ENCODE peak calls at places on chromosome 16, in eight cellular contexts. J is sciatic nerve; K is CD8-positive, alpha-beta memory T cell; H is effector memory CD4-positive, alpha-beta T cell; L is kidney epithelial cell; Q is activated gamma-delta T cell treated with Interleukin-2 at 50 U/mL for 16 hours; A is transverse colon; Z is epithelial cell of esophagus. X is an unnamed sample.

GRCh38 chr16:81547194-81547918 is 102.7 kb downstream of the CMIP start:
- DNase-seq in J (no peak), K (no peak), H (no peak), L (no peak), Q (no peak), A (no peak), Z (no peak), X (no peak)

GRCh38 chr16:6105115-6105514 is 1007.5 kb upstream of the EEF2KMT start:
- DNase-seq in J (no peak), K (no peak), H (no peak), L (no peak), Q (no peak), A (no peak), Z (peak; percentile 36), X (no peak)

GRCh38 chr16:50462793-50463507 is 85.2 kb upstream of the NKD1 start:
- DNase-seq in J (peak; percentile 38), K (no peak), H (no peak), L (no peak), Q (no peak), A (no peak), Z (no peak), X (no peak)

GRCh38 chr16:4021070-4021779 is 95.0 kb downstream of the ADCY9 start:
- DNase-seq in J (no peak), K (no peak), H (no peak), L (peak; percentile 55), Q (no peak), A (peak; percentile 87), Z (peak; percentile 92), X (no peak)

GRCh38 chr16:66198641-66199040 is 167.8 kb upstream of the CDH5 start:
- DNase-seq in J (no peak), K (no peak), H (no peak), L (no peak), Q (no peak), A (no peak), Z (no peak), X (no peak)

GRCh38 chr16:15477802-15478201 is 43.4 kb downstream of the BMERB1 start:
- DNase-seq in J (no peak), K (no peak), H (no peak), L (no peak), Q (no peak), A (no peak), Z (no peak), X (no peak)

GRCh38 chr16:2691491-2692248 is 9.3 kb downstream of the KCTD5 start:
- DNase-seq in J (no peak), K (no peak), H (no peak), L (no peak), Q (no peak), A (no peak), Z (no peak), X (no peak)

GRCh38 chr16:85451646-85452363 is 161.3 kb upstream of the GSE1 start:
- DNase-seq in J (no peak), K (no peak), H (no peak), L (no peak), Q (no peak), A (no peak), Z (no peak), X (no peak)

GRCh38 chr16:14302031-14302398 is 230.9 kb downstream of the MRTFB start:
- DNase-seq in J (peak; percentile 74), K (no peak), H (no peak), L (no peak), Q (no peak), A (peak; percentile 59), Z (peak; percentile 79), X (peak; percentile 58)

GRCh38 chr16:28567292-28567691 is 13.6 kb downstream of the SGF29 start:
- DNase-seq in J (no peak), K (no peak), H (no peak), L (no peak), Q (no peak), A (no peak), Z (no peak), X (no peak)

GRCh38 chr16:12503201-12503600 is 300.5 kb downstream of the CPPED1 start:
- DNase-seq in J (no peak), K (no peak), H (no peak), L (no peak), Q (no peak), A (no peak), Z (no peak), X (no peak)

GRCh38 chr16:84321932-84322331 is 27.3 kb downstream of the WFDC1 start:
- DNase-seq in J (no peak), K (no peak), H (no peak), L (no peak), Q (no peak), A (no peak), Z (no peak), X (no peak)

GRCh38 chr16:73457851-73458250 is 409.9 kb upstream of the ZFHX3 start:
- DNase-seq in J (no peak), K (no peak), H (no peak), L (no peak), Q (no peak), A (no peak), Z (no peak), X (no peak)

GRCh38 chr16:74592847-74593246 is 14.1 kb downstream of the GLG1 start:
- DNase-seq in J (no peak), K (no peak), H (no peak), L (no peak), Q (no peak), A (no peak), Z (no peak), X (no peak)

GRCh38 chr16:84239910-84240309 is at the start of gene KCNG4:
- DNase-seq in J (no peak), K (no peak), H (no peak), L (no peak), Q (no peak), A (no peak), Z (no peak), X (no peak)

GRCh38 chr16:54602666-54603065 is 316.1 kb upstream of the IRX3 start:
- DNase-seq in J (no peak), K (no peak), H (no peak), L (no peak), Q (no peak), A (no peak), Z (no peak), X (no peak)

GRCh38 chr16:29784901-29785500 is 5.5 kb upstream of the KIF22 start:
- DNase-seq in J (peak; percentile 87), K (peak; percentile 55), H (peak; percentile 56), L (no peak), Q (peak; percentile 75), A (peak; percentile 69), Z (peak; percentile 52), X (no peak)

GRCh38 chr16:85600905-85601639 is 12.1 kb upstream of the GSE1 start:
- DNase-seq in J (no peak), K (no peak), H (no peak), L (no peak), Q (no peak), A (no peak), Z (no peak), X (no peak)

GRCh38 chr16:85276258-85276657 is 164.0 kb upstream of the CIBAR2 start:
- DNase-seq in J (no peak), K (no peak), H (no peak), L (no peak), Q (no peak), A (no peak), Z (no peak), X (no peak)

GRCh38 chr16:50594332-50595260 is 46.4 kb downstream of the NKD1 start:
- DNase-seq in J (no peak), K (no peak), H (no peak), L (no peak), Q (no peak), A (no peak), Z (no peak), X (no peak)

GRCh38 chr16:66911112-66911511 is 7.6 kb downstream of the CDH16 start:
- DNase-seq in J (no peak), K (no peak), H (no peak), L (no peak), Q (no peak), A (no peak), Z (peak; percentile 93), X (no peak)

GRCh38 chr16:10165643-10166042 is 16.6 kb downstream of the GRIN2A start:
- DNase-seq in J (no peak), K (no peak), H (no peak), L (no peak), Q (no peak), A (no peak), Z (no peak), X (no peak)

GRCh38 chr16:4288148-4288921 is 15.5 kb upstream of the TFAP4 start:
- DNase-seq in J (peak; percentile 88), K (peak; percentile 76), H (peak; percentile 70), L (no peak), Q (peak; percentile 84), A (peak; percentile 81), Z (peak; percentile 91), X (peak; percentile 51)

GRCh38 chr16:24980077-24980793 is 34.9 kb downstream of the ARHGAP17 start:
- DNase-seq in J (no peak), K (no peak), H (no peak), L (no peak), Q (no peak), A (no peak), Z (peak; percentile 69), X (no peak)